ENCODE peak calls at places on chromosome 13, in seven cellular contexts. W is lung, T is OCI-LY7, Y is mammary epithelial cell, Z is endothelial cell, K is IMR-90, M is RWPE1. L is an unnamed sample.

GRCh38 chr13:51241720-51242119 is 19.5 kb downstream of the FAM124A start:
- DNase-seq in W (no peak), T (no peak), Y (no peak), Z (no peak), K (no peak), M (no peak), L (no peak)

GRCh38 chr13:22061371-22061805 is 390.5 kb downstream of the FGF9 start:
- DNase-seq in W (no peak), T (no peak), Y (no peak), Z (no peak), K (no peak), M (no peak), L (peak; percentile 39)

GRCh38 chr13:71360041-71360440 is 507.0 kb downstream of the DACH1 start:
- DNase-seq in W (no peak), T (no peak), Y (no peak), Z (no peak), K (no peak), M (no peak), L (no peak)

GRCh38 chr13:55013051-55013450 is 1984.4 kb downstream of the OLFM4 start:
- DNase-seq in W (no peak), T (no peak), Y (no peak), Z (no peak), K (no peak), M (no peak), L (no peak)

GRCh38 chr13:66546534-66547379 is 683.4 kb downstream of the PCDH9 start:
- DNase-seq in W (no peak), T (no peak), Y (peak; percentile 0), Z (no peak), K (peak; percentile 80), M (no peak), L (no peak)

GRCh38 chr13:20714563-20715339 is 11.3 kb downstream of the IL17D start:
- DNase-seq in W (no peak), T (no peak), Y (no peak), Z (no peak), K (peak; percentile 49), M (no peak), L (peak; percentile 12)

GRCh38 chr13:98672947-98673545 is 79.4 kb downstream of the SLC15A1 start:
- DNase-seq in W (peak; percentile 76), T (peak; percentile 56), Y (peak; percentile 48), Z (peak; percentile 57), K (peak; percentile 75), M (peak; percentile 79), L (peak; percentile 78)

GRCh38 chr13:108776650-108777049 is 147.2 kb downstream of the MYO16 start:
- DNase-seq in W (no peak), T (no peak), Y (no peak), Z (no peak), K (no peak), M (no peak), L (no peak)

GRCh38 chr13:26663801-26664200 is 96.8 kb downstream of the GPR12 start:
- DNase-seq in W (no peak), T (peak; percentile 65), Y (peak; percentile 37), Z (no peak), K (no peak), M (no peak), L (no peak)

GRCh38 chr13:71864981-71865857 is 1.8 kb downstream of the DACH1 start:
- DNase-seq in W (peak; percentile 32), T (no peak), Y (peak; percentile 1), Z (peak; percentile 40), K (no peak), M (no peak), L (peak; percentile 14)

GRCh38 chr13:41056996-41057711 is 4.2 kb upstream of the WBP4 start:
- DNase-seq in W (no peak), T (no peak), Y (no peak), Z (no peak), K (no peak), M (no peak), L (no peak)

GRCh38 chr13:96492758-96493157 is 402.9 kb downstream of the HS6ST3 start:
- DNase-seq in W (no peak), T (no peak), Y (no peak), Z (no peak), K (no peak), M (no peak), L (no peak)

GRCh38 chr13:50529154-50529882 is 314.2 kb downstream of the DLEU7 start:
- DNase-seq in W (peak; percentile 84), T (no peak), Y (peak; percentile 86), Z (no peak), K (peak; percentile 89), M (peak; percentile 59), L (no peak)

GRCh38 chr13:111900390-111901180 is 166.4 kb upstream of the SOX1 start:
- DNase-seq in W (no peak), T (no peak), Y (no peak), Z (no peak), K (no peak), M (no peak), L (no peak)

GRCh38 chr13:113535381-113535781 is 44.9 kb upstream of the DCUN1D2 start:
- DNase-seq in W (no peak), T (no peak), Y (no peak), Z (no peak), K (no peak), M (no peak), L (no peak)

GRCh38 chr13:44629465-44630183 is 53.5 kb upstream of the TSC22D1 start:
- DNase-seq in W (no peak), T (no peak), Y (no peak), Z (no peak), K (peak; percentile 74), M (no peak), L (no peak)

GRCh38 chr13:20400774-20401173 is 124.9 kb downstream of the CRYL1 start:
- DNase-seq in W (no peak), T (no peak), Y (peak; percentile 62), Z (no peak), K (peak; percentile 63), M (peak; percentile 30), L (no peak)

GRCh38 chr13:110403721-110404120 is 96.6 kb downstream of the COL4A2 start:
- DNase-seq in W (no peak), T (no peak), Y (no peak), Z (no peak), K (peak; percentile 67), M (no peak), L (no peak)

GRCh38 chr13:32940601-32941000 is 75.6 kb upstream of the KL start:
- DNase-seq in W (no peak), T (no peak), Y (no peak), Z (no peak), K (peak; percentile 56), M (no peak), L (no peak)

GRCh38 chr13:29976535-29976934 is 126.1 kb upstream of the UBL3 start:
- DNase-seq in W (peak; percentile 16), T (no peak), Y (no peak), Z (no peak), K (no peak), M (no peak), L (no peak)

GRCh38 chr13:100454876-100455275 is 133.7 kb downstream of the GGACT start:
- DNase-seq in W (no peak), T (no peak), Y (peak; percentile 63), Z (no peak), K (peak; percentile 54), M (peak; percentile 24), L (no peak)

GRCh38 chr13:73465629-73465974 is 406.8 kb downstream of the KLF5 start:
- DNase-seq in W (no peak), T (no peak), Y (peak; percentile 96), Z (no peak), K (peak; percentile 42), M (peak; percentile 72), L (no peak)
- TF ChIP-seq CTCF in W (no peak), T (no peak), Y (peak; percentile 34), Z (no peak), K (no peak), M (no peak), L (no peak)

DNA sequence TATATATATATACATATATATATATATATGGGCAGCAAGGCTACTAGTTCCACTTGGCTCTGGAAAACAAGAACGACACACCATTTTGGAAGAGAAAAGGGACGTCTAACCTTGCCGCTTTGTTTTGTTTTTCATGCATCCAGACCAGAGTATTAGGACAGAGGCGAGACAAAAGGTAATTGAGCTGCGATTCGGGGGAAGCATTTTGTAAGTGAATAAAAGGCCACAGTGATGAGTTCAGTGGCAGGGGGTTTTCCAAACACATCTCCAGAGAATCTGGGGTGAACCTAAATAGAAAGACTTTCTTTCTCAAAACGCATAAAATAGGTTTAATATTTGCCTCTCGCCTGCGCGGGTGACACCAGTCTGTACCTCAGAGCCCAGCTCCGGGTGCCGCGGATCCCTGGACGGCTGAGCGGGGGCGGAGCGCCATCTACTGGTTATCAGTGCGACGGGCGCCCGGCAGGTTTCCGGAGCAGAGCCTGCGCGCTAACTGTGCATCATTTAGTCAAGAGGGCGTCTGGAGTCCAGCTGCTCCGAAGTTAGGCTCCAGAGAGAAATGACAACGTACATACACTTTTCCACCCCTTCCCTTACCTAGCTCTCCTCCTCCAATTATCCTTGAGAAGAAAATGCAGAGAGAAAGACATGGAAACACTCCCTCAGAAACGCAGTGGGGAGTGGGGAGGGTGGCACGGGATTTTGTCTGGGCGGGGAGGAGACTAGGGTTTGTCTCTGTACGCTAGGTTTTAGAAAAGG is 262.3 kb downstream of the TBC1D4 start:
- DNase-seq in W (peak; percentile 77), T (peak; percentile 66), Y (peak; percentile 59), Z (peak; percentile 90), K (peak; percentile 57), M (peak; percentile 78), L (peak; percentile 82)
- TF ChIP-seq CTCF in W (peak; percentile 73), T (peak; percentile 97), Y (peak; percentile 96), Z (peak; percentile 87), K (peak; percentile 98), M (peak; percentile 97), L (peak; percentile 97)

GRCh38 chr13:34420975-34421719 is 520.9 kb upstream of the NBEA start:
- DNase-seq in W (no peak), T (peak; percentile 0), Y (peak; percentile 86), Z (no peak), K (no peak), M (no peak), L (no peak)
- TF ChIP-seq CTCF in W (no peak), T (peak; percentile 39), Y (peak; percentile 29), Z (peak; percentile 40), K (no peak), M (no peak), L (no peak)

DNA sequence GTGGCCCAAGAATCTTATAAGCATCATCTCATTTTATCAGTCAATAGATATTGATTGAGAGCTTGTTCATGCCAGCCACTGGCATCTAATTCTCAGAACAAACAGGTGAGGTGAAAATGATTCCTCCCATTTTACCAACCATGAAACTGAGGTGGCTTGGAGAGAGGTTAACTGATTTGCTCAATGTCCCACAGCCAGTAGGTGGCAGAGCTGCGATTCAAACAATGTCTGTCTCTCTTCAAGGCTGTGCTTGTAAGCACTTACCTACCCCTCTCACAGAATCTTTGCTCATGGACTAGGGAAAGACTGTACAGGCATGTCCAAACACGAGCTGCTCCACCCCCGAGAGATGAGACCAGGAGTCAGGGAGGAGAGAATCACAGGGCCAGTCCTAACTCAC is 21.5 kb upstream of the GSX1 start:
- DNase-seq in W (no peak), T (peak; percentile 57), Y (peak; percentile 86), Z (peak; percentile 44), K (peak; percentile 13), M (peak; percentile 53), L (peak; percentile 57)
- TF ChIP-seq CTCF in W (peak; percentile 12), T (peak; percentile 80), Y (peak; percentile 78), Z (no peak), K (peak; percentile 31), M (peak; percentile 19), L (peak; percentile 67)

GRCh38 chr13:27797228-27797624 is 4.9 kb downstream of the GSX1 start:
- DNase-seq in W (no peak), T (no peak), Y (peak; percentile 50), Z (peak; percentile 79), K (peak; percentile 30), M (peak; percentile 22), L (no peak)
- TF ChIP-seq CTCF in W (no peak), T (no peak), Y (peak; percentile 27), Z (peak; percentile 47), K (peak; percentile 23), M (no peak), L (no peak)

GRCh38 chr13:61954092-61954491 is 538.4 kb upstream of the PCDH20 start:
- DNase-seq in W (no peak), T (peak; percentile 4), Y (no peak), Z (no peak), K (peak; percentile 0), M (peak; percentile 9), L (no peak)
- TF ChIP-seq CTCF in W (no peak), T (peak; percentile 63), Y (peak; percentile 42), Z (peak; percentile 41), K (no peak), M (peak; percentile 41), L (peak; percentile 28)